ENCODE peak calls at places on chromosomes 4 and X, in four cellular contexts. D is SK-N-SH, K is K562, S is H1. W is an unnamed sample.

GRCh38 chrX:45806410-45807121 is 605.9 kb upstream of the DIPK2B start:
- DNase-seq in S (no peak), D (no peak), K (no peak), W (no peak)

GRCh38 chr4:168755643-168756482 is 254.2 kb downstream of the CBR4 start:
- DNase-seq in K (no peak), S (no peak), D (no peak), W (no peak)

GRCh38 chrX:2676794-2677675 is 14.1 kb upstream of the CD99 start:
- DNase-seq in K (no peak), D (no peak), S (no peak), W (no peak)

GRCh38 chrX:84044051-84044450 is 143.9 kb downstream of the RPS6KA6 start:
- DNase-seq in D (no peak), K (no peak), S (no peak), W (no peak)

GRCh38 chrX:128616933-128617332 is 564.7 kb upstream of the ACTRT1 start:
- DNase-seq in K (no peak), S (no peak), D (no peak), W (no peak)

GRCh38 chrX:139766545-139766983 is 58.6 kb upstream of the MCF2 start:
- DNase-seq in D (no peak), S (no peak), K (no peak), W (no peak)

GRCh38 chr4:7109169-7109568 is 41.3 kb upstream of the GRPEL1 start:
- DNase-seq in S (no peak), K (no peak), D (no peak), W (no peak)

GRCh38 chr4:183071222-183071621 is 27.8 kb upstream of the WWC2 start:
- DNase-seq in D (no peak), S (no peak), K (no peak), W (no peak)

GRCh38 chr4:168759321-168759720 is 250.7 kb downstream of the CBR4 start:
- DNase-seq in D (no peak), S (no peak), K (no peak), W (no peak)

GRCh38 chrX:42946544-42947223 is 168.7 kb upstream of the PPP1R2C start:
- DNase-seq in S (no peak), D (no peak), K (no peak), W (no peak)

GRCh38 chr4:145427991-145428390 is 53.7 kb upstream of the SMAD1 start:
- DNase-seq in S (no peak), K (no peak), D (no peak), W (no peak)

GRCh38 chr4:139557506-139558110 is 1.6 kb upstream of the SETD7 start:
- DNase-seq in K (no peak), S (no peak), D (no peak), W (no peak)

GRCh38 chr4:76698141-76698540 is 199.8 kb downstream of the SOWAHB start:
- DNase-seq in D (no peak), S (no peak), K (no peak), W (no peak)

GRCh38 chr4:142777045-142777743 is 68.9 kb downstream of the INPP4B start:
- DNase-seq in K (no peak), S (no peak), D (no peak), W (no peak)

GRCh38 chr4:159346681-159347080 is 243.8 kb downstream of the RAPGEF2 start:
- DNase-seq in S (no peak), D (no peak), K (no peak), W (no peak)

GRCh38 chr4:88623097-88623496 is 30.8 kb downstream of the HERC3 start:
- DNase-seq in D (no peak), K (no peak), S (no peak), W (no peak)

GRCh38 chr4:79050521-79050880 is 111.3 kb upstream of the PAQR3 start:
- DNase-seq in K (no peak), S (no peak), D (peak), W (no peak)

GRCh38 chrX:131763674-131764073 is 219.8 kb downstream of the OR13H1 start:
- DNase-seq in K (no peak), S (no peak), D (peak), W (no peak)

GRCh38 chrX:51737062-51737461 is 6.2 kb upstream of the GSPT2 start:
- DNase-seq in S (no peak), K (no peak), D (no peak), W (no peak)

GRCh38 chr4:26459054-26459755 is 31.1 kb downstream of the CCKAR start:
- DNase-seq in D (peak), K (peak), S (peak), W (no peak)

GRCh38 chr4:101853691-101854090 is 63.2 kb downstream of the BANK1 start:
- DNase-seq in D (no peak), S (no peak), K (no peak), W (no peak)

GRCh38 chr4:71449878-71450277 is 111.1 kb downstream of the SLC4A4 start:
- DNase-seq in S (no peak), K (no peak), D (no peak), W (no peak)

GRCh38 chr4:67702166-67702565 is 1.2 kb upstream of the UBA6 start:
- DNase-seq in D (no peak), S (no peak), K (no peak), W (no peak)

GRCh38 chrX:3990569-3990968 is 277.1 kb upstream of the PRKX start:
- DNase-seq in K (no peak), S (no peak), D (no peak), W (no peak)

GRCh38 chrX:71256051-71256450 is 2.1 kb upstream of the ZMYM3 start:
- DNase-seq in D (no peak), S (no peak), K (no peak), W (no peak)

GRCh38 chrX:70174754-70175153 is 2.5 kb upstream of the DGAT2L6 start:
- DNase-seq in K (no peak), D (no peak), S (no peak), W (no peak)

GRCh38 chr4:168643083-168643795 is 146.4 kb downstream of the PALLD start:
- DNase-seq in K (no peak), D (peak), S (no peak), W (no peak)

GRCh38 chr4:182062936-182063335 is 180.3 kb upstream of the TENM3 start:
- DNase-seq in D (no peak), K (no peak), S (no peak), W (no peak)

GRCh38 chr4:68950033-68950432 is 1.6 kb downstream of the UGT2A3 start:
- DNase-seq in D (no peak), S (no peak), K (no peak), W (no peak)

GRCh38 chr4:95428216-95429085 is 120.3 kb downstream of the UNC5C start:
- DNase-seq in S (no peak), K (no peak), D (peak), W (no peak)

GRCh38 chrX:112832481-112833095 is 8.0 kb downstream of the AMOT start:
- DNase-seq in D (no peak), K (no peak), S (no peak), W (peak)

GRCh38 chr4:26281876-26282275 is 38.9 kb upstream of the RBPJ start:
- DNase-seq in S (no peak), K (no peak), D (no peak), W (no peak)

GRCh38 chrX:46770817-46771163 is 11.9 kb upstream of the SLC9A7 start:
- DNase-seq in S (no peak), K (no peak), D (no peak), W (no peak)

GRCh38 chr4:40698733-40699132 is 51.0 kb upstream of the NSUN7 start:
- DNase-seq in S (no peak), K (no peak), D (no peak), W (no peak)

GRCh38 chr4:181819951-181820350 is 423.3 kb upstream of the TENM3 start:
- DNase-seq in K (no peak), S (no peak), D (no peak), W (no peak)

GRCh38 chr4:151604238-151604637 is 156.6 kb downstream of the GATB start:
- DNase-seq in D (peak), S (no peak), K (peak), W (no peak)

GRCh38 chr4:151605215-151605614 is 155.6 kb downstream of the GATB start:
- DNase-seq in K (no peak), D (no peak), S (no peak), W (no peak)

GRCh38 chr4:151610229-151610628 is 150.6 kb downstream of the GATB start:
- DNase-seq in D (no peak), K (no peak), S (no peak), W (no peak)

GRCh38 chr4:151603377-151603776 is 157.4 kb downstream of the GATB start:
- DNase-seq in D (peak), S (no peak), K (no peak), W (no peak)

DNA sequence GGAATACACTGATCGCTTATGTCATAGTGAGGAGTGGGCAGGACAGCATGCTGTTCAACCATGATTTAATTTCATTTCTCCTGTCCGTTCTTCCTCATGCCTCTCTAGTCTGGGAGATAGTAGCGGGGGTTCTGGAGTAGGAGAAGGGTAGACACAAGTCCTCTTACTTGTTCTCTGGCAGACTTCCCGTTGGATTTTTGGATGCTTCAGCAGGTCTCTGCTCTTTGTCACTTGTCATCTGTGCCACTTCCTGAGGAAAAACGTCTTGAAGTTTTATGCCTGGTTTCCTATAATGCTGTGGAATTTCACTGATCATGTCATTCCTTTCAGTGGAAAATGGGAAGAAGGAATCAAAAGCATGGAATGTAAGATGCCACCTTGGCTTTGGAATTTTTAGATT is 154.7 kb downstream of the GATB start:
- DNase-seq in S (no peak), K (no peak), D (no peak), W (no peak)
- TF ChIP-seq TEAD4 in S (no peak), K (no peak), D (no peak), W (no peak)

DNA sequence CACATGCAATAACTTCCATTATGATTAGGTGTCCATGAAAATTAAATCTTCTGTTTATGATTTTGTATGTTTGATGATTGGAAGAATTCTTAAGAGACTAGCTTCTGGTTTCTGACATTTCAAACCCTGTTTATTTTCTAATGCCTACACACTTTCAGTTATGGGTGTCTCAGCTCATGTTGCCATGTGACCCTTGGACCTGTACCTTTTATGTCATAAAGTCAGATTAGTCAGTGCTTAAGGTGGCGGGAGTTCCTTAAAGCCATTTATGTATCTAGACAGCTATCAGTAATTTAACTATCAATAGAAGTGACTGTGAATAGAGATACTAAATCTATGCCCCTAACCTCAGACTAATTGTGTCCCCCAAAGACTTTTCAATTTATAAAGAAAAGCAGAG is 155.6 kb downstream of the GBA3 start:
- DNase-seq in D (no peak), K (no peak), S (no peak), W (no peak)
- TF ChIP-seq TEAD4 in D (no peak), K (no peak), S (no peak), W (no peak)

GRCh38 chr4:113272523-113272922 is 223.1 kb downstream of the ANK2 start:
- DNase-seq in S (no peak), K (no peak), D (no peak), W (no peak)

GRCh38 chr4:113276448-113277158 is 227.2 kb downstream of the ANK2 start:
- DNase-seq in K (no peak), D (no peak), S (no peak), W (no peak)

GRCh38 chr4:113270520-113271319 is 221.3 kb downstream of the ANK2 start:
- DNase-seq in D (no peak), K (no peak), S (no peak), W (no peak)
- TF ChIP-seq TEAD4 in D (no peak), K (no peak), S (no peak), W (no peak)

GRCh38 chrX:14029039-14029424 is 660 bp downstream of the GEMIN8 start:
- DNase-seq in D (peak), S (no peak), K (peak), W (no peak)
- TF ChIP-seq TEAD4 in D (no peak), S (no peak), K (no peak), W (no peak)

DNA sequence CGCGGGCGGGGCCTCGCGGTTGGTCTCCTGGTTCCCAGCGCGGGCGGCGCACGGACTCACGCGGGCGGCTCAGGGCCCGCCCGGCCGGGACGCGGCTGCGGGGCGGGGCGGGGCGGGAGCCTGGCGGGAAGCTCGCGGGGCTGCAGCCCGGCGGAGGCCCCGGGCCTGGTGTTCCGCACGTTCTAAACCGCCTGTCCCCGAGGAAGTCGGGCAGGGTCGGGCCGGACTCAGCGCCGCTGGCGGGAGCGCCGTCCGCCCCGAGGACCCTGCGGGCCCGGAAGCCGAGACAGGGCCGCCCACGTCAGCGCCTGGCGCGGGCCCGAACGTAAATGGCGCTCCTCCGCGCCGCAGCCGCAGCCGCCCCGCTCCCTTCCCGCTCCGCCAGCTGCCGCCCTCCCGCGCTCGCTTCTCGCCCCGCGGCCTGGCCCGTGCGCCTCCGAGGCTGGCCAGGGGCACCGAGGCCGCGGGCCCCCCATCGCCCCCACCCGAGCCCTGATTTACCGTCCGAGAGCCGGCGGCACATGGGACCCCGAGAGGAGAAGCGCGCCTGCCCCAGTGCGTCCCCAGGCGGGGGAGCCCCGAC is 309 bp upstream of the CTBP1 start:
- DNase-seq in S (no peak), K (peak), D (peak), W (peak)
- TF ChIP-seq TEAD4 in S (no peak), K (no peak), D (no peak), W (peak)

W was measured in WTC11.